ENCODE peak calls at places on chromosomes 2 and 18, in eight cellular contexts. E is ELF-1, I is kidney glomerular epithelial cell, L is IMR-90, P is AG10803, Y is astrocyte of the spinal cord, V is gastrocnemius medialis, X is NCI-H187 treated with DMSO at 0.1 percent for 48 hours. U is an unnamed sample.

GRCh38 chr2:176814740-176815367 is 397.7 kb upstream of the HNRNPA3 start:
- DNase-seq in I (no peak), P (peak; percentile 33), L (peak; percentile 26), V (no peak), Y (peak; percentile 36), X (no peak), E (no peak), U (no peak)

GRCh38 chr2:139067874-139068273 is 287.7 kb upstream of the NXPH2 start:
- DNase-seq in L (no peak), I (no peak), P (no peak), Y (no peak), V (no peak), E (no peak), X (no peak), U (no peak)

GRCh38 chr2:234672498-234673150 is 175.7 kb upstream of the ARL4C start:
- DNase-seq in I (no peak), V (peak; percentile 25), E (no peak), X (no peak), L (no peak), P (no peak), Y (no peak), U (no peak)

GRCh38 chr2:152012697-152013096 is 86.1 kb downstream of the CACNB4 start:
- DNase-seq in P (peak; percentile 11), L (peak; percentile 42), V (no peak), Y (no peak), E (no peak), X (no peak), I (no peak), U (no peak)

GRCh38 chr2:101961287-101962242 is 30.2 kb upstream of the IL1R2 start:
- DNase-seq in V (peak; percentile 91), E (peak; percentile 64), Y (peak; percentile 91), X (no peak), L (peak; percentile 96), P (peak; percentile 100), I (no peak), U (peak; percentile 68)

GRCh38 chr2:216372761-216373291 is 543 bp upstream of the MARCHF4 start:
- DNase-seq in P (peak; percentile 94), I (peak; percentile 66), X (no peak), E (no peak), V (no peak), L (peak; percentile 93), Y (peak; percentile 81), U (no peak)

GRCh38 chr2:151350579-151351195 is 6.7 kb upstream of the TNFAIP6 start:
- DNase-seq in E (no peak), L (no peak), P (peak; percentile 45), I (peak; percentile 48), V (no peak), X (no peak), Y (peak; percentile 47), U (no peak)

GRCh38 chr2:241948901-241949735 is 79.6 kb downstream of the RTP5 start:
- DNase-seq in P (no peak), E (no peak), V (no peak), X (no peak), L (no peak), I (no peak), Y (no peak), U (no peak)

GRCh38 chr2:69575926-69576325 is 67.6 kb downstream of the AAK1 start:
- DNase-seq in P (no peak), Y (no peak), L (no peak), I (no peak), V (no peak), E (no peak), X (no peak), U (no peak)

GRCh38 chr2:64534363-64534762 is 10.2 kb downstream of the AFTPH start:
- DNase-seq in P (no peak), L (no peak), E (no peak), X (no peak), V (no peak), I (no peak), Y (no peak), U (no peak)

GRCh38 chr2:96555146-96555610 is 18.6 kb downstream of the ARID5A start:
- DNase-seq in L (no peak), P (no peak), E (no peak), I (no peak), X (no peak), V (peak; percentile 37), Y (no peak), U (no peak)

GRCh38 chr2:48946444-48947048 is 191.0 kb upstream of the LHCGR start:
- DNase-seq in P (peak; percentile 41), L (peak; percentile 43), V (no peak), I (peak; percentile 79), X (peak; percentile 36), E (peak; percentile 34), Y (peak; percentile 41), U (peak; percentile 42)

GRCh38 chr2:240615830-240616547 is 9.3 kb upstream of the GPR35 start:
- DNase-seq in E (no peak), L (no peak), I (no peak), P (no peak), Y (no peak), V (peak; percentile 1), X (no peak), U (no peak)

GRCh38 chr2:240460781-240461431 is 25.4 kb downstream of the GPC1 start:
- DNase-seq in L (no peak), Y (no peak), I (no peak), P (no peak), X (no peak), E (no peak), V (peak; percentile 13), U (no peak)

GRCh38 chr2:212592695-212593094 is 54.1 kb upstream of the ERBB4 start:
- DNase-seq in L (no peak), V (no peak), X (no peak), I (no peak), Y (no peak), E (no peak), P (no peak), U (no peak)

GRCh38 chr2:97718051-97718882 is 4.9 kb downstream of the ZAP70 start:
- DNase-seq in P (no peak), L (no peak), Y (no peak), I (no peak), V (no peak), E (no peak), X (no peak), U (no peak)

GRCh38 chr18:59907172-59907571 is 7.4 kb downstream of the PMAIP1 start:
- DNase-seq in E (no peak), X (no peak), I (no peak), Y (no peak), V (no peak), L (no peak), P (peak; percentile 8), U (no peak)

GRCh38 chr2:219457784-219458369 is 23.2 kb downstream of the SPEG start:
- DNase-seq in V (peak; percentile 74), Y (no peak), L (no peak), P (no peak), E (peak; percentile 32), I (no peak), X (no peak), U (no peak)

GRCh38 chr2:228257379-228257778 is 75.9 kb upstream of the SPHKAP start:
- DNase-seq in V (no peak), E (no peak), Y (no peak), P (no peak), L (no peak), X (no peak), I (no peak), U (no peak)

GRCh38 chr18:39434223-39434622 is 1868.6 kb upstream of the CELF4 start:
- DNase-seq in P (peak; percentile 59), Y (no peak), V (no peak), L (no peak), I (no peak), X (no peak), E (no peak), U (no peak)

GRCh38 chr2:26400723-26401122 is 997 bp upstream of the DRC1 start:
- DNase-seq in X (no peak), Y (no peak), E (no peak), L (no peak), P (no peak), V (no peak), I (no peak), U (no peak)

GRCh38 chr2:239816571-239816970 is 208.6 kb downstream of the NDUFA10 start:
- DNase-seq in V (no peak), L (no peak), P (no peak), I (no peak), Y (no peak), E (no peak), X (no peak), U (no peak)

GRCh38 chr2:240603081-240603835 is 16.7 kb downstream of the CAPN10 start:
- DNase-seq in V (no peak), Y (no peak), I (no peak), X (no peak), P (no peak), L (no peak), E (no peak), U (no peak)

GRCh38 chr18:23578891-23579653 is 7.2 kb downstream of the NPC1 start:
- DNase-seq in L (peak; percentile 49), I (peak; percentile 55), E (no peak), P (no peak), V (no peak), X (no peak), Y (peak; percentile 23), U (no peak)

GRCh38 chr2:164205347-164205746 is 415.9 kb downstream of the GRB14 start:
- DNase-seq in Y (peak; percentile 82), X (no peak), L (peak; percentile 80), I (no peak), P (peak; percentile 73), V (no peak), E (no peak), U (no peak)

GRCh38 chr2:231355802-231356473 is 39.6 kb upstream of the B3GNT7 start:
- DNase-seq in Y (peak; percentile 69), P (no peak), I (no peak), X (no peak), E (peak; percentile 79), V (no peak), L (no peak), U (no peak)

GRCh38 chr2:115174651-115175050 is 732.2 kb downstream of the DPP10 start:
- DNase-seq in E (no peak), P (no peak), Y (no peak), L (no peak), V (no peak), X (no peak), I (no peak), U (no peak)

GRCh38 chr2:18708203-18708602 is 118.8 kb upstream of the NT5C1B start:
- DNase-seq in E (no peak), P (no peak), Y (no peak), I (no peak), X (no peak), L (no peak), V (no peak), U (no peak)

GRCh38 chr2:177030391-177031000 is 182.1 kb upstream of the HNRNPA3 start:
- DNase-seq in P (no peak), V (no peak), X (no peak), I (no peak), Y (no peak), L (no peak), E (peak; percentile 20), U (no peak)

GRCh38 chr2:151422917-151423439 is 13.3 kb downstream of the RIF1 start:
- DNase-seq in Y (no peak), P (no peak), V (no peak), X (no peak), L (no peak), I (no peak), E (no peak), U (no peak)

GRCh38 chr2:159518321-159519005 is 97.9 kb downstream of the BAZ2B start:
- DNase-seq in I (peak; percentile 28), E (no peak), V (no peak), L (no peak), X (no peak), Y (no peak), P (no peak), U (no peak)

GRCh38 chr2:180573951-180574350 is 406.5 kb upstream of the UBE2E3 start:
- DNase-seq in I (peak; percentile 31), P (no peak), X (no peak), Y (peak; percentile 22), V (no peak), L (peak; percentile 37), E (no peak), U (no peak)

U was measured in prostate gland.